ENCODE peak calls at places on chromosomes 13 and 19, in seven cellular contexts. One of them, this sample, is unnamed.

GRCh38 chr13:59633290-59633689 is 530.4 kb downstream of the DIAPH3 start:
- DNase-seq in ascending aorta: no peak
- DNase-seq in spleen: peak
- DNase-seq in NCI-H1105 treated with DMSO at 0.1 percent for 48 hours: no peak
- DNase-seq in AG09309: no peak
- DNase-seq in kidney: no peak
- DNase-seq in HS-5: no peak
- DNase-seq in this sample: no peak

GRCh38 chr19:20414133-20414532 is 151.4 kb downstream of the ZNF737 start:
- DNase-seq in ascending aorta: no peak
- DNase-seq in spleen: no peak
- DNase-seq in NCI-H1105 treated with DMSO at 0.1 percent for 48 hours: no peak
- DNase-seq in AG09309: no peak
- DNase-seq in kidney: no peak
- DNase-seq in HS-5: no peak
- DNase-seq in this sample: no peak

GRCh38 chr13:98265669-98266551 is 88.8 kb upstream of the RNF113B start:
- DNase-seq in ascending aorta: no peak
- DNase-seq in spleen: no peak
- DNase-seq in NCI-H1105 treated with DMSO at 0.1 percent for 48 hours: no peak
- DNase-seq in AG09309: no peak
- DNase-seq in kidney: peak
- DNase-seq in HS-5: no peak
- DNase-seq in this sample: no peak

GRCh38 chr13:20828540-20829364 is 55.0 kb upstream of the EEF1AKMT1 start:
- DNase-seq in ascending aorta: no peak
- DNase-seq in spleen: no peak
- DNase-seq in NCI-H1105 treated with DMSO at 0.1 percent for 48 hours: peak
- DNase-seq in AG09309: peak
- DNase-seq in kidney: no peak
- DNase-seq in HS-5: no peak
- DNase-seq in this sample: peak

GRCh38 chr13:111864566-111864965 is 202.4 kb upstream of the SOX1 start:
- DNase-seq in ascending aorta: no peak
- DNase-seq in spleen: no peak
- DNase-seq in NCI-H1105 treated with DMSO at 0.1 percent for 48 hours: no peak
- DNase-seq in AG09309: no peak
- DNase-seq in kidney: no peak
- DNase-seq in HS-5: no peak
- DNase-seq in this sample: no peak

GRCh38 chr13:79194272-79194671 is 211.8 kb downstream of the RBM26 start:
- DNase-seq in ascending aorta: no peak
- DNase-seq in spleen: no peak
- DNase-seq in NCI-H1105 treated with DMSO at 0.1 percent for 48 hours: no peak
- DNase-seq in AG09309: no peak
- DNase-seq in kidney: no peak
- DNase-seq in HS-5: no peak
- DNase-seq in this sample: no peak

GRCh38 chr13:94677799-94678198 is 34.5 kb downstream of the SOX21 start:
- DNase-seq in ascending aorta: no peak
- DNase-seq in spleen: no peak
- DNase-seq in NCI-H1105 treated with DMSO at 0.1 percent for 48 hours: no peak
- DNase-seq in AG09309: no peak
- DNase-seq in kidney: no peak
- DNase-seq in HS-5: no peak
- DNase-seq in this sample: no peak

GRCh38 chr13:93260591-93260990 is 34.0 kb downstream of the GPC6 start:
- DNase-seq in ascending aorta: no peak
- DNase-seq in spleen: no peak
- DNase-seq in NCI-H1105 treated with DMSO at 0.1 percent for 48 hours: no peak
- DNase-seq in AG09309: no peak
- DNase-seq in kidney: no peak
- DNase-seq in HS-5: no peak
- DNase-seq in this sample: no peak

GRCh38 chr19:56690668-56691067 is 19.1 kb upstream of the ZNF835 start:
- DNase-seq in ascending aorta: no peak
- DNase-seq in spleen: no peak
- DNase-seq in NCI-H1105 treated with DMSO at 0.1 percent for 48 hours: no peak
- DNase-seq in AG09309: no peak
- DNase-seq in kidney: no peak
- DNase-seq in HS-5: no peak
- DNase-seq in this sample: no peak

GRCh38 chr19:6826281-6826920 is 53.9 kb downstream of the VAV1 start:
- DNase-seq in ascending aorta: no peak
- DNase-seq in spleen: no peak
- DNase-seq in NCI-H1105 treated with DMSO at 0.1 percent for 48 hours: no peak
- DNase-seq in AG09309: no peak
- DNase-seq in kidney: no peak
- DNase-seq in HS-5: no peak
- DNase-seq in this sample: no peak

GRCh38 chr13:102799544-102800144 is 725 bp downstream of the BIVM start:
- DNase-seq in ascending aorta: no peak
- DNase-seq in spleen: peak
- DNase-seq in NCI-H1105 treated with DMSO at 0.1 percent for 48 hours: peak
- DNase-seq in AG09309: no peak
- DNase-seq in kidney: peak
- DNase-seq in HS-5: no peak
- DNase-seq in this sample: peak

GRCh38 chr13:41306271-41307150 is 4.6 kb upstream of the NAA16 start:
- DNase-seq in ascending aorta: no peak
- DNase-seq in spleen: no peak
- DNase-seq in NCI-H1105 treated with DMSO at 0.1 percent for 48 hours: no peak
- DNase-seq in AG09309: no peak
- DNase-seq in kidney: no peak
- DNase-seq in HS-5: no peak
- DNase-seq in this sample: no peak

GRCh38 chr13:109918179-109918651 is 131.8 kb upstream of the IRS2 start:
- DNase-seq in ascending aorta: no peak
- DNase-seq in spleen: no peak
- DNase-seq in NCI-H1105 treated with DMSO at 0.1 percent for 48 hours: no peak
- DNase-seq in AG09309: no peak
- DNase-seq in kidney: no peak
- DNase-seq in HS-5: no peak
- DNase-seq in this sample: no peak

GRCh38 chr19:2170987-2171348 is 7.2 kb downstream of the DOT1L start:
- DNase-seq in ascending aorta: no peak
- DNase-seq in spleen: no peak
- DNase-seq in NCI-H1105 treated with DMSO at 0.1 percent for 48 hours: no peak
- DNase-seq in AG09309: no peak
- DNase-seq in kidney: no peak
- DNase-seq in HS-5: no peak
- DNase-seq in this sample: no peak

GRCh38 chr19:35766571-35767104 is 8.7 kb downstream of the PROSER3 start:
- DNase-seq in ascending aorta: no peak
- DNase-seq in spleen: no peak
- DNase-seq in NCI-H1105 treated with DMSO at 0.1 percent for 48 hours: no peak
- DNase-seq in AG09309: no peak
- DNase-seq in kidney: no peak
- DNase-seq in HS-5: no peak
- DNase-seq in this sample: no peak

GRCh38 chr13:33158271-33158670 is 127.3 kb downstream of the STARD13 start:
- DNase-seq in ascending aorta: no peak
- DNase-seq in spleen: no peak
- DNase-seq in NCI-H1105 treated with DMSO at 0.1 percent for 48 hours: no peak
- DNase-seq in AG09309: no peak
- DNase-seq in kidney: no peak
- DNase-seq in HS-5: no peak
- DNase-seq in this sample: no peak

GRCh38 chr13:42615691-42616090 is 41.7 kb downstream of the TNFSF11 start:
- DNase-seq in ascending aorta: no peak
- DNase-seq in spleen: no peak
- DNase-seq in NCI-H1105 treated with DMSO at 0.1 percent for 48 hours: no peak
- DNase-seq in AG09309: no peak
- DNase-seq in kidney: no peak
- DNase-seq in HS-5: no peak
- DNase-seq in this sample: peak

GRCh38 chr13:49356224-49356623 is 87.6 kb downstream of the CAB39L start:
- DNase-seq in ascending aorta: no peak
- DNase-seq in spleen: no peak
- DNase-seq in NCI-H1105 treated with DMSO at 0.1 percent for 48 hours: no peak
- DNase-seq in AG09309: peak
- DNase-seq in kidney: no peak
- DNase-seq in HS-5: peak
- DNase-seq in this sample: peak

GRCh38 chr19:17092696-17093095 is 17.1 kb downstream of the MYO9B start:
- DNase-seq in ascending aorta: no peak
- DNase-seq in spleen: no peak
- DNase-seq in NCI-H1105 treated with DMSO at 0.1 percent for 48 hours: no peak
- DNase-seq in AG09309: no peak
- DNase-seq in kidney: no peak
- DNase-seq in HS-5: no peak
- DNase-seq in this sample: no peak

GRCh38 chr19:46192990-46193650 is 36.4 kb upstream of the IGFL1 start:
- DNase-seq in ascending aorta: no peak
- DNase-seq in spleen: no peak
- DNase-seq in NCI-H1105 treated with DMSO at 0.1 percent for 48 hours: no peak
- DNase-seq in AG09309: peak
- DNase-seq in kidney: no peak
- DNase-seq in HS-5: peak
- DNase-seq in this sample: peak

GRCh38 chr13:47420012-47420411 is 523.2 kb upstream of the HTR2A start:
- DNase-seq in ascending aorta: no peak
- DNase-seq in spleen: no peak
- DNase-seq in NCI-H1105 treated with DMSO at 0.1 percent for 48 hours: no peak
- DNase-seq in AG09309: no peak
- DNase-seq in kidney: no peak
- DNase-seq in HS-5: no peak
- DNase-seq in this sample: no peak